ENCODE peak calls at places on chromosomes 2 and 18, in four cellular contexts. A, W, B and F are unnamed samples.

GRCh38 chr18:12327510-12328178 is 19.6 kb downstream of the TUBB6 start:
- DNase-seq in B (peak; percentile 90), A (peak; percentile 88), W (no peak), F (peak; percentile 57)

GRCh38 chr18:2337552-2338141 is 233.7 kb downstream of the METTL4 start:
- DNase-seq in B (no peak), A (peak; percentile 70), W (no peak), F (peak; percentile 13)

GRCh38 chr18:48982269-48982668 is 31.5 kb upstream of the SMAD7 start:
- DNase-seq in W (no peak), B (no peak), A (no peak), F (no peak)

GRCh38 chr2:126975671-126976655 is 77.3 kb downstream of the TEX51 start:
- DNase-seq in B (no peak), A (peak; percentile 15), W (no peak), F (no peak)

GRCh38 chr2:209918251-209918650 is 84.2 kb upstream of the RPE start:
- DNase-seq in B (no peak), W (no peak), A (no peak), F (no peak)

GRCh38 chr18:27298215-27298804 is 113.2 kb upstream of the CHST9 start:
- DNase-seq in B (no peak), W (no peak), A (no peak), F (no peak)

GRCh38 chr2:238009563-238009962 is 42.7 kb downstream of the UBE2F start:
- DNase-seq in W (no peak), A (no peak), B (no peak), F (no peak)

GRCh38 chr2:147846382-147847081 is 1.7 kb downstream of the ACVR2A start:
- DNase-seq in W (no peak), B (no peak), A (peak; percentile 12), F (no peak)

GRCh38 chr2:8424997-8425900 is 256.6 kb upstream of the ID2 start:
- DNase-seq in W (no peak), A (no peak), B (no peak), F (no peak)

GRCh38 chr2:146701183-146701582 is 1143.6 kb upstream of the ACVR2A start:
- DNase-seq in B (no peak), W (no peak), A (peak; percentile 5), F (peak; percentile 12)

GRCh38 chr2:60047347-60047746 is 506.1 kb downstream of the BCL11A start:
- DNase-seq in W (no peak), B (no peak), A (no peak), F (no peak)

GRCh38 chr2:223997938-223998337 is 40.7 kb downstream of the MRPL44 start:
- DNase-seq in B (no peak), A (peak; percentile 35), W (no peak), F (no peak)

GRCh38 chr2:112482309-112483046 is 522 bp downstream of the TTL start:
- DNase-seq in W (no peak), B (peak; percentile 75), A (peak; percentile 68), F (no peak)

GRCh38 chr2:33104726-33105125 is 158.0 kb downstream of the LTBP1 start:
- DNase-seq in A (peak; percentile 81), B (no peak), W (no peak), F (peak; percentile 35)

GRCh38 chr18:43932140-43932539 is 654.9 kb upstream of the SYT4 start:
- DNase-seq in B (no peak), W (no peak), A (no peak), F (no peak)

GRCh38 chr2:57965219-57965618 is 81.4 kb upstream of the VRK2 start:
- DNase-seq in A (no peak), W (no peak), B (no peak), F (no peak)

DNA sequence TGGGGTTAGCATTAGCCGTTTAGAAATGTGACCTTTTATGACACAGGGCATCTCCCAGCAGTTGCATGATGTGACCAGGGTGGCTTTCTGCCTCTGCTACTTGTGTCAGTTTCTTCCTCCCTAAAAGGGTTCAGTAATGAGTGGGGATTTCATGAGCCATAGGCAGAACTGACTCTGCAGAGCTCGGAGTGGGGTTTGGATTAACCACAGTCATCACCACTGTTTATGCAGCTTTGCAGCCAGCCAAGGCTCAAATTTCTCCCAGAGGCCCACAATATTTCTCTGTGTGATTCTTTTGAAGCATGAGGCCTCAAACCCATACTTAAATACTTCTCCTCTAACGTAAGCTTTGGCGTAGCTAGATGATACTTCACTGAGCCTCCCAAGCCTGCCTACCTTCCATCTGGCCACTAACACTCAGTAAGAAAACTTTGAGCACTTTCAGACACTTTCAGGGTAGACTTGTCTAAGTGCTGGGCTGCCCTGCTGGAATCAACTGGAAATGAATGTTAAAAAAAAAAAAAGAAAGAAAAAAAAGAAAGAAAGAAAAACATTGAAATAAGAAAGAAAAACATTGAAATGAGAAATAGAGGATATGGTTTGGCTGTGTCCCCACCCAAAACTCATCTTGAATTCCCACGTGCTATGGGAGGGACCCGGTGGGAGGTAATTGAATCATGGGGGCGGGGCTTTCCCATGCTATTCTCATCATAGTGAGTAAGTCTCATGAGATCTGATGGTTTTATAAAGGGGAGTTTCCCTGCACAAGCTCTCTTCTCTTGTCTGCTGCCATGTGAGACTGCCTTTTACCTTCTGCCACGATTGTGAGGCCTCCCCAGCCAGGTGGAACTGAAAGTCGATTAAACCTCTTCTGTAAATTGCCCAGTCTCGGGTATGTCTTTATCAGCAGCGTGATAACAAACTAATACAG is 11.5 kb upstream of the LAPTM4A start:
- DNase-seq in A (peak; percentile 94), B (no peak), W (no peak), F (no peak)
- TF ChIP-seq CTCF in A (peak; percentile 2), B (no peak), W (no peak), F (no peak)

GRCh38 chr2:15614545-15615309 is 23.1 kb downstream of the DDX1 start:
- DNase-seq in A (no peak), B (no peak), W (no peak), F (no peak)
- TF ChIP-seq CTCF in A (no peak), B (no peak), W (no peak), F (no peak)

GRCh38 chr2:162091325-162092007 is 17.5 kb upstream of the DPP4 start:
- DNase-seq in A (peak; percentile 45), B (no peak), W (peak; percentile 79), F (peak; percentile 89)
- TF ChIP-seq CTCF in A (peak; percentile 15), B (no peak), W (peak; percentile 66), F (peak; percentile 66)

DNA sequence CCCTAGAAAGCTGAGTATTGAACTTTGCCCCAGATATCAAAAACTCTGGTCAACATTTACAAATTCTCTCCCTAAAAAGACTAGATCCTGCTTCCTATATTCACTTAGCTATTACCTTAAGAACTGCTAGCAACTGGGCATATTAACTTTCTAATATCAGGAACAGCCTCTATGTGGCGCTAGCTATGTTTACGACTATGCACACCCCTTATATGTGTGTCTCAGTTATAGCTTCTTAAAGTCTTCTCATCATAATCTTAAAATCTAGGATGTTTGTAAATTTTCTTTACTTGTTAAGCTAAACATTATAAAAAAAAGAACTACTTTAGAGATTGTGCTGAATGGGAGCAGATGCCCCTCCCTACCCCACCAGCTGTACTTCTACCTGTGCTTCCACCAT is 1.7 kb upstream of the STAMBP start:
- DNase-seq in W (no peak), B (no peak), A (peak; percentile 56), F (peak; percentile 20)
- TF ChIP-seq CTCF in W (peak; percentile 28), B (peak; percentile 23), A (peak; percentile 14), F (peak; percentile 68)

GRCh38 chr2:170118641-170119040 is 59.3 kb upstream of the MYO3B start:
- DNase-seq in A (no peak), W (no peak), B (no peak), F (no peak)

GRCh38 chr2:170122883-170123547 is 54.9 kb upstream of the MYO3B start:
- DNase-seq in A (peak; percentile 45), B (no peak), W (peak; percentile 63), F (peak; percentile 98)

GRCh38 chr2:170121689-170122088 is 56.3 kb upstream of the MYO3B start:
- DNase-seq in A (no peak), W (no peak), B (no peak), F (no peak)

GRCh38 chr2:170123593-170123992 is 54.4 kb upstream of the MYO3B start:
- DNase-seq in B (no peak), A (no peak), W (no peak), F (peak; percentile 78)
- TF ChIP-seq CTCF in B (no peak), A (no peak), W (peak; percentile 3), F (peak; percentile 50)

GRCh38 chr2:106099691-106100090 is 94.4 kb downstream of the UXS1 start:
- DNase-seq in W (no peak), A (no peak), B (no peak), F (no peak)

GRCh38 chr2:106097370-106098000 is 96.6 kb downstream of the UXS1 start:
- DNase-seq in B (no peak), A (no peak), W (no peak), F (no peak)

GRCh38 chr2:106098664-106099063 is 95.4 kb downstream of the UXS1 start:
- DNase-seq in B (no peak), A (no peak), W (no peak), F (no peak)

GRCh38 chr2:106096446-106097369 is 97.4 kb downstream of the UXS1 start:
- DNase-seq in A (no peak), B (no peak), W (no peak), F (no peak)

DNA sequence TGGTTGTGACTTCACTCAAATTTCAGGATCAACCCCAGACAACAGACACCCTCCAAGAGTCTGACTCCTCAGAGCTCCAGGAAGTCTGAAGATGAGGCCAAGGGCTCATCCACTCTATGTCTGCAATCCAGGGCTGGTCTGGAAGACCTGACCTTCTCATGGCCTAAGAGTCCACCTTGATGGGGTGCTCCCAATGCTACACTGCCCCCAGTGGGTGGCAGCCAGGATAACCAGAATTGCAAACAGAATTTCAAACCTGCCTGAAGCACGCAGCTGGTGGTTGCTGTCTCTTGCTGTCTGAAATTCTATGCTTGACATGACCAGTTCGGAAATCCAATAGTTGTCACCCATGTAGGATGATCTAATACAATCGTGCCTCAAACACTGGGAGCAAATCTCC is 96.0 kb downstream of the UXS1 start:
- DNase-seq in W (no peak), B (no peak), A (peak; percentile 14), F (no peak)
- TF ChIP-seq CTCF in W (peak; percentile 42), B (peak; percentile 30), A (peak; percentile 52), F (peak; percentile 58)

GRCh38 chr2:1049691-1050090 is 99.0 kb downstream of the SNTG2 start:
- DNase-seq in A (peak; percentile 88), B (no peak), W (no peak), F (peak; percentile 48)

GRCh38 chr2:1051585-1051984 is 100.9 kb downstream of the SNTG2 start:
- DNase-seq in A (no peak), W (no peak), B (no peak), F (no peak)

GRCh38 chr2:1053781-1054180 is 103.1 kb downstream of the SNTG2 start:
- DNase-seq in B (no peak), A (no peak), W (no peak), F (no peak)

GRCh38 chr2:1052671-1053270 is 102.1 kb downstream of the SNTG2 start:
- DNase-seq in B (no peak), A (peak; percentile 30), W (peak; percentile 25), F (no peak)

GRCh38 chr2:1051075-1051474 is 100.4 kb downstream of the SNTG2 start:
- DNase-seq in W (no peak), B (no peak), A (peak; percentile 37), F (no peak)
- TF ChIP-seq CTCF in W (peak; percentile 26), B (no peak), A (peak; percentile 5), F (peak; percentile 38)

GRCh38 chr18:23036611-23037259 is 98.5 kb upstream of the CABLES1 start:
- DNase-seq in A (no peak), B (no peak), W (no peak), F (no peak)
- TF ChIP-seq CTCF in A (no peak), B (no peak), W (no peak), F (no peak)

GRCh38 chr2:118761791-118762190 is 85.7 kb downstream of the EN1 start:
- DNase-seq in B (no peak), W (no peak), A (no peak), F (no peak)
- TF ChIP-seq CTCF in B (no peak), W (no peak), A (no peak), F (no peak)